ENCODE peak calls at places on chromosome 22, in four cellular contexts. E is B cell, B is endothelial cell, Z is cardiac muscle cell. L is an unnamed sample.
A peak's percentile ranks its signal among the peaks of the same experiment; 100 is the strongest.

GRCh38 chr22:33803883-33804282 is 116.4 kb downstream of the LARGE1 start:
- DNase-seq in E (no peak), B (no peak), Z (no peak), L (no peak)

GRCh38 chr22:27851974-27852713 is 50.6 kb upstream of the MN1 start:
- DNase-seq in E (no peak), B (no peak), Z (no peak), L (no peak)

GRCh38 chr22:29693151-29693550 is 26.7 kb upstream of the CABP7 start:
- DNase-seq in E (no peak), B (no peak), Z (no peak), L (no peak)

GRCh38 chr22:37533995-37534394 is 14.8 kb upstream of the CARD10 start:
- DNase-seq in E (no peak), B (no peak), Z (no peak), L (no peak)

GRCh38 chr22:34105461-34106062 is 185.3 kb upstream of the LARGE1 start:
- DNase-seq in E (peak; percentile 22), B (peak; percentile 53), Z (peak; percentile 69), L (no peak)

GRCh38 chr22:20859615-20860014 is 808 bp downstream of the SNAP29 start:
- DNase-seq in E (no peak), B (no peak), Z (no peak), L (no peak)

GRCh38 chr22:39142088-39142667 is 10.3 kb downstream of the CBX7 start:
- DNase-seq in E (no peak), B (no peak), Z (no peak), L (no peak)

GRCh38 chr22:47759909-47760308 is 997.5 kb downstream of the TBC1D22A start:
- DNase-seq in E (no peak), B (no peak), Z (no peak), L (no peak)

GRCh38 chr22:30640361-30640760 is 4.8 kb downstream of the SLC35E4 start:
- DNase-seq in E (no peak), B (no peak), Z (no peak), L (no peak)

GRCh38 chr22:17303840-17304779 is 65.2 kb upstream of the CECR2 start:
- DNase-seq in E (peak; percentile 73), B (no peak), Z (no peak), L (peak; percentile 45)

GRCh38 chr22:38135133-38135706 is 24.7 kb upstream of the BAIAP2L2 start:
- DNase-seq in E (peak; percentile 8), B (no peak), Z (no peak), L (no peak)

GRCh38 chr22:19430890-19431541 is 517 bp downstream of the HIRA start:
- DNase-seq in E (peak; percentile 44), B (peak; percentile 37), Z (peak; percentile 58), L (peak; percentile 25)

GRCh38 chr22:32080904-32081303 is 37.8 kb downstream of the SLC5A1 start:
- DNase-seq in E (peak; percentile 28), B (peak; percentile 12), Z (peak; percentile 63), L (peak; percentile 16)

GRCh38 chr22:19943665-19944026 is 2.0 kb upstream of the TXNRD2 start:
- DNase-seq in E (no peak), B (no peak), Z (no peak), L (no peak)

GRCh38 chr22:42909363-42910058 is 52.4 kb upstream of the ARFGAP3 start:
- DNase-seq in E (no peak), B (no peak), Z (no peak), L (no peak)

GRCh38 chr22:42908082-42908746 is 51.1 kb upstream of the ARFGAP3 start:
- DNase-seq in E (no peak), B (no peak), Z (peak; percentile 60), L (no peak)

GRCh38 chr22:42906605-42907338 is 49.7 kb upstream of the ARFGAP3 start:
- DNase-seq in E (no peak), B (no peak), Z (peak; percentile 76), L (no peak)

GRCh38 chr22:42905702-42906183 is 48.7 kb upstream of the ARFGAP3 start:
- DNase-seq in E (no peak), B (no peak), Z (no peak), L (no peak)

DNA sequence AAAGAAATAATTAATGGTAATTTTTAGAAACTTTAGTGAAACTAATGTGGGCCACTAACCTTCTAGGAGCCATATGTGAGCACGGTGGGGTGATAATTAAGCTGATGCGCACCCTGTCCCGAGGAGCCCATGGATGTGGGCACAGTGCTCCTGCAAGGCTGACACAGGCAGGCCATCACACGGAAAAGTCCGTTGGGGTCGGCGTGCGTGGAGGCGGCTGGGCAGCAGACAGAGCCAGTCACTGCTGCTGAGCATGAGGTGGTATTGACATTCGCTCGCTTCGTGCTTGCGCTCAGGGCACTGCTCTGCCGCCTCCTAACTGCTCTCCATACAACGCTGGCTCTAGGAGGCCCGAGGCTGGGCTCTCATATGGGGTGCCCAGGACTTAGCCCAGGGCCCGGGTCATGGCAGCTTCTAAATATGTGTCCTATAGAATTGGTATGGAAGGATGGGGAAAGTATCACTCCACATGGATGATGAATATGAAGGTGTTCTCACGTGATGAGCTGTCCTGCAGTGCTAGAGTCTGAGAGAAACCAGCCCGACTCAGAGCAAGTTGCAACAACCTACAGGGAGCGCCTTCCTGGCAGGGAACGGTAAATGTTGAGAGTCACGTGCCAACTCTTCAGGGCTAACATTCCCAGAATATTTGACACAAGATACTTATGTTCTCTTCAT is 50.5 kb upstream of the ARFGAP3 start:
- DNase-seq in E (no peak), B (no peak), Z (no peak), L (no peak)
- TF ChIP-seq CTCF in E (no peak), B (no peak), Z (no peak), L (no peak)

DNA sequence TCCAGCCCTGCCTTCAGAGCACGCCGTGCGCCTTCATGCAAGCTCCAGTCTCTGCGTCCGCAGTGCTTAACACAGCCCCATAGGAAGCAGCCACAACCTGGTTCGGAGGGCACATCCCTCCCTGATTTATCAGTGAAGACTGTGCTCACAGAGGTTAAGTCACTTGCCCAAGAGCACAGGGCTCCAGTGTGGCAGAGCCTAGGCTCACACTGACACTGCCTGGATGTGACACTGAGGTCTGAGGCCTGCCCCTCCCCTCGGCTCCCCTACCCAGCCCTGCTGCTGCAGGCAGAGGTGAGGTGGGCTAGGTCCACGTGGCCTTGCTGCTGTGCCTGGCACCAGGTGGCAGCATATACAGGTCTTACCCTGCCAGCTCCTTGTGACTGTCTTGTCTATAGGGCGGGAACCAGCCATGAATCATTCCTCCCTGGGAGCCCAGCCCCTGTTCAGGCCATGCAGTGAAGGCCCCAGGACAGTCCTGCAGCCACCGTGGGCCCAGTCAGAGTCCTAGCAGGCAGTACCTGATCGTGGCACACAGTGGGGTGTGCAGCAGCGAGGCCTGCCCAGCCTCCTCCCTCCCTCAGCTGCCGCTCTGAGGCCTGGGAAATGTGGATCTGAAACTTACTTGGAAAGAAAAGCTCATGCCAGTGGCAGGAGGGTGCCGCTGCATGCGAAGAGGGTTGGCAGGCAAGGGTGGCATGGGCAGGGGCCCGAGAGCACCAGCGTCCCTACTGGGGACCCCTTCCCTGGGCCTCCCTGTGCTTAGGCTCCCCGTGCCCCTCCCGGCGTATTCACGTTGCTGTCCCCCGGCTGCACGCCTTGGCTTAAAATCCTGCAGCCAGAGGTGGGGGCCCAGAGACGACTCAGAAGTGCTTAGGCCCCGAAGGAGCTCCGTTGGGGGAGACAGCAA is 1.2 kb upstream of the CERK start:
- DNase-seq in E (peak; percentile 87), B (no peak), Z (no peak), L (peak; percentile 60)
- TF ChIP-seq CTCF in E (peak; percentile 57), B (no peak), Z (no peak), L (no peak)

GRCh38 chr22:43160497-43161126 is 9.3 kb downstream of the TSPO start:
- DNase-seq in E (no peak), B (no peak), Z (no peak), L (no peak)

GRCh38 chr22:43157874-43158546 is 6.7 kb downstream of the TSPO start:
- DNase-seq in E (no peak), B (no peak), Z (no peak), L (no peak)

GRCh38 chr22:43158778-43159483 is 7.6 kb downstream of the TSPO start:
- DNase-seq in E (no peak), B (no peak), Z (no peak), L (no peak)

GRCh38 chr22:43162412-43163150 is 11.2 kb downstream of the TSPO start:
- DNase-seq in E (no peak), B (no peak), Z (no peak), L (no peak)

GRCh38 chr22:43159484-43160178 is 8.3 kb downstream of the TSPO start:
- DNase-seq in E (no peak), B (peak; percentile 44), Z (no peak), L (no peak)
- TF ChIP-seq CTCF in E (peak; percentile 13), B (peak; percentile 48), Z (peak; percentile 32), L (no peak)

DNA sequence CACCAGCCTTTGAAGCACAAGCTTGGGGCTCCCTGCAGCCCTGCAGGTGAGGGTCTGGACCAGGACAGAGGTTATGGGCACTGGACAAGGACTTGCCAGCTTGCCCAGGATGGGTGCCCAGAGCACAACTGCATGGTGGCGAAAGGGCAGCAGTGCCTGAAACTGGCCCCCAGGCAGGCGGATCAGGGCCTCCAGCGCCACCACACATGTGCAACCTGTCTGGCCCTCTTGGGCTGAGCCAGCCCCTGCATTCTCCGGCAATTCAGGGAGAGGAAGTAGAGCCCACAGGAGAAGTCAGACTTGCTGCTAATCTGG is 18.8 kb downstream of the MB start:
- DNase-seq in E (no peak), B (no peak), Z (no peak), L (no peak)
- TF ChIP-seq CTCF in E (no peak), B (no peak), Z (no peak), L (no peak)

GRCh38 chr22:44639891-44640617 is 62.0 kb upstream of the PRR5 start:
- DNase-seq in E (no peak), B (no peak), Z (no peak), L (no peak)
- TF ChIP-seq CTCF in E (no peak), B (no peak), Z (no peak), L (no peak)

GRCh38 chr22:26435327-26436093 is 6.5 kb downstream of the ASPHD2 start:
- DNase-seq in E (no peak), B (no peak), Z (no peak), L (no peak)

GRCh38 chr22:26436903-26437515 is 7.9 kb downstream of the ASPHD2 start:
- DNase-seq in E (no peak), B (no peak), Z (no peak), L (no peak)

GRCh38 chr22:26433805-26434204 is 4.7 kb downstream of the ASPHD2 start:
- DNase-seq in E (no peak), B (no peak), Z (no peak), L (no peak)

GRCh38 chr22:26439559-26439958 is 10.5 kb downstream of the ASPHD2 start:
- DNase-seq in E (no peak), B (no peak), Z (no peak), L (no peak)

DNA sequence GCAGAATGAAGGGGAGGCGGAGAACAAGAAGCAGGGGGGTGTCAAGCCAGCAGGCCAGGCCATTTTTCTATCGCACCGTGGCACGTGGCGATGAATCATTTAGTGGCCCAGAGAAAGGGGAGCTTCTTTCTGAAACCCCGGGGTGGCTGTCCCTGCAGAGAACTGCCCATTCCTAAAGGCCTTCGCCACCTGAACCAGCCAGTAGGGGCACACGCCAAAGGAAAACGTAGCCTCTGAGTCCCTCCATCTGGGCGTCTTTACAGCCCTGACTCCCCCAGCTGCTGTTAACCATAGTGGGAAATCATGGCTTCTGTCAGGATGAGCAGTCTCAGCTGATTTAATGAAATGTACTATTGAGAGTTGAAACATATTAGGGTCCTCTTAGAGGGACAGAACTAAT is 8.9 kb downstream of the ASPHD2 start:
- DNase-seq in E (no peak), B (no peak), Z (no peak), L (no peak)
- TF ChIP-seq CTCF in E (no peak), B (no peak), Z (no peak), L (no peak)

L was measured in CD8-positive, alpha-beta T cell.